ENCODE peak calls at places on chromosomes 4 and X, in four cellular contexts. One of them, this sample, is unnamed.
A peak's percentile ranks its signal among the peaks of the same experiment; 100 is the strongest.

GRCh38 chr4:23976423-23976822 is 86.6 kb upstream of the PPARGC1A start:
- DNase-seq in MM.1S: no peak
- DNase-seq in PC-3: no peak
- DNase-seq in pancreas: no peak
- DNase-seq in this sample: no peak

GRCh38 chr4:168634276-168634802 is 137.5 kb downstream of the PALLD start:
- DNase-seq in pancreas: no peak
- DNase-seq in MM.1S: no peak
- DNase-seq in PC-3: peak; percentile 56
- DNase-seq in this sample: peak; percentile 50

GRCh38 chrX:119503484-119503861 is 35.2 kb downstream of the SLC25A5 start:
- DNase-seq in MM.1S: no peak
- DNase-seq in pancreas: peak; percentile 60
- DNase-seq in PC-3: peak; percentile 93
- DNase-seq in this sample: no peak

GRCh38 chr4:53591372-53591892 is at the start of gene LNX1:
- DNase-seq in PC-3: peak; percentile 93
- DNase-seq in MM.1S: peak; percentile 33
- DNase-seq in pancreas: peak; percentile 97
- DNase-seq in this sample: no peak

GRCh38 chr4:15197005-15197404 is 194.7 kb downstream of the CPEB2 start:
- DNase-seq in PC-3: peak; percentile 31
- DNase-seq in MM.1S: no peak
- DNase-seq in pancreas: no peak
- DNase-seq in this sample: peak; percentile 12

GRCh38 chr4:82811838-82812672 is 13.5 kb upstream of the SCD5 start:
- DNase-seq in pancreas: no peak
- DNase-seq in PC-3: no peak
- DNase-seq in MM.1S: no peak
- DNase-seq in this sample: no peak

GRCh38 chrX:149540133-149540620 is 635 bp upstream of the EOLA1 start:
- DNase-seq in MM.1S: peak; percentile 81
- DNase-seq in pancreas: peak; percentile 94
- DNase-seq in PC-3: peak; percentile 77
- DNase-seq in this sample: peak; percentile 90

GRCh38 chrX:2926664-2927275 is 2.4 kb downstream of the ARSD start:
- DNase-seq in PC-3: no peak
- DNase-seq in MM.1S: no peak
- DNase-seq in pancreas: no peak
- DNase-seq in this sample: no peak

GRCh38 chrX:15301924-15302323 is 13.5 kb downstream of the ASB11 start:
- DNase-seq in MM.1S: no peak
- DNase-seq in PC-3: no peak
- DNase-seq in pancreas: peak; percentile 68
- DNase-seq in this sample: no peak

GRCh38 chr4:38803833-38804653 is 548 bp downstream of the TLR1 start:
- DNase-seq in MM.1S: peak; percentile 68
- DNase-seq in PC-3: peak; percentile 23
- DNase-seq in pancreas: no peak
- DNase-seq in this sample: no peak

GRCh38 chr4:11769425-11769824 is 340.7 kb upstream of the HS3ST1 start:
- DNase-seq in pancreas: no peak
- DNase-seq in PC-3: no peak
- DNase-seq in MM.1S: no peak
- DNase-seq in this sample: no peak

GRCh38 chrX:152520653-152521052 is 69.5 kb upstream of the GABRA3 start:
- DNase-seq in pancreas: no peak
- DNase-seq in MM.1S: peak; percentile 66
- DNase-seq in PC-3: no peak
- DNase-seq in this sample: no peak

GRCh38 chr4:36285784-36286480 is 4.5 kb downstream of the DTHD1 start:
- DNase-seq in MM.1S: peak; percentile 61
- DNase-seq in PC-3: peak; percentile 67
- DNase-seq in pancreas: no peak
- DNase-seq in this sample: no peak

GRCh38 chrX:129123795-129124194 is 399.5 kb downstream of the SMARCA1 start:
- DNase-seq in pancreas: no peak
- DNase-seq in PC-3: no peak
- DNase-seq in MM.1S: no peak
- DNase-seq in this sample: no peak

GRCh38 chrX:10938371-10938982 is 172.7 kb upstream of the HCCS start:
- DNase-seq in pancreas: no peak
- DNase-seq in MM.1S: no peak
- DNase-seq in PC-3: no peak
- DNase-seq in this sample: no peak

GRCh38 chr4:43357252-43357974 is 464.9 kb downstream of the GRXCR1 start:
- DNase-seq in pancreas: no peak
- DNase-seq in MM.1S: no peak
- DNase-seq in PC-3: no peak
- DNase-seq in this sample: no peak

GRCh38 chr4:86358176-86358701 is 1.6 kb downstream of the MAPK10 start:
- DNase-seq in pancreas: no peak
- DNase-seq in MM.1S: no peak
- DNase-seq in PC-3: no peak
- DNase-seq in this sample: no peak

GRCh38 chrX:74853255-74853654 is 72.0 kb downstream of the NEXMIF start:
- DNase-seq in PC-3: no peak
- DNase-seq in MM.1S: no peak
- DNase-seq in pancreas: no peak
- DNase-seq in this sample: no peak

GRCh38 chrX:138704101-138704500 is 7.4 kb downstream of the FGF13 start:
- DNase-seq in PC-3: no peak
- DNase-seq in MM.1S: no peak
- DNase-seq in pancreas: no peak
- DNase-seq in this sample: no peak

This sample was measured in nephron progenitor cell.